ENCODE peak calls at places on chromosome 9, in nine cellular contexts. P is mammary epithelial cell, I is tibial artery, E is hepatocyte, U is WERI-Rb-1, A is astrocyte of the spinal cord, B is sigmoid colon, Z is fibroblast of pulmonary artery, R is suprapubic skin. N is an unnamed sample.

GRCh38 chr9:4494337-4494736 is 4.1 kb downstream of the SLC1A1 start:
- DNase-seq in E (no peak), B (no peak), A (no peak), R (no peak), I (no peak), Z (no peak), P (no peak), U (no peak), N (no peak)

GRCh38 chr9:133892193-133892920 is 99.8 kb downstream of the VAV2 start:
- DNase-seq in P (no peak), U (no peak), B (no peak), Z (no peak), R (no peak), I (no peak), A (no peak), E (peak), N (peak)

GRCh38 chr9:130946778-130947617 is 8.0 kb upstream of the FIBCD1 start:
- DNase-seq in E (peak), Z (peak), U (no peak), R (no peak), I (no peak), P (peak), B (no peak), A (no peak), N (peak)

GRCh38 chr9:76585487-76586459 is 126.8 kb downstream of the GCNT1 start:
- DNase-seq in P (no peak), B (no peak), I (no peak), A (no peak), R (no peak), U (no peak), E (peak), Z (no peak), N (peak)

GRCh38 chr9:22203371-22204138 is 194.4 kb upstream of the CDKN2B start:
- DNase-seq in E (peak), U (no peak), I (no peak), R (no peak), B (no peak), P (no peak), A (no peak), Z (peak), N (no peak)

GRCh38 chr9:137832191-137832700 is 45.3 kb upstream of the CACNA1B start:
- DNase-seq in A (no peak), P (no peak), U (no peak), E (peak), R (no peak), B (no peak), Z (no peak), I (no peak), N (no peak)

GRCh38 chr9:70746760-70747159 is 332.3 kb upstream of the KLF9 start:
- DNase-seq in B (no peak), I (no peak), R (no peak), Z (peak), P (no peak), E (peak), U (no peak), A (no peak), N (no peak)

GRCh38 chr9:99851028-99851822 is 29.5 kb downstream of the NR4A3 start:
- DNase-seq in A (no peak), I (no peak), B (no peak), E (no peak), U (no peak), P (no peak), R (no peak), Z (no peak), N (no peak)

GRCh38 chr9:2228132-2228531 is 213.0 kb downstream of the SMARCA2 start:
- DNase-seq in Z (no peak), P (no peak), A (no peak), I (no peak), R (no peak), U (peak), B (no peak), E (peak), N (peak)

GRCh38 chr9:69951411-69951810 is 92.2 kb upstream of the MAMDC2 start:
- DNase-seq in I (no peak), Z (peak), U (no peak), R (no peak), P (peak), E (no peak), B (no peak), A (peak), N (no peak)

GRCh38 chr9:119839888-119840287 is 470.7 kb upstream of the BRINP1 start:
- DNase-seq in E (no peak), A (no peak), Z (no peak), P (no peak), U (no peak), I (no peak), B (no peak), R (no peak), N (no peak)

GRCh38 chr9:4762108-4762888 is 21.3 kb upstream of the AK3 start:
- DNase-seq in B (peak), A (peak), U (peak), Z (peak), E (peak), I (peak), R (peak), P (peak), N (peak)

GRCh38 chr9:112479221-112479620 is 7.4 kb upstream of the KIAA1958 start:
- DNase-seq in B (no peak), I (no peak), Z (no peak), U (no peak), P (no peak), A (no peak), E (no peak), R (no peak), N (no peak)

GRCh38 chr9:123507992-123508391 is 152.0 kb downstream of the CRB2 start:
- DNase-seq in E (no peak), I (no peak), P (no peak), Z (peak), U (no peak), R (no peak), B (no peak), A (no peak), N (no peak)
- H3K4me3 ChIP-seq in E (no peak), I (no peak), P (no peak), Z (peak), U (no peak), R (peak), B (no peak), A (no peak), N (no peak)

DNA sequence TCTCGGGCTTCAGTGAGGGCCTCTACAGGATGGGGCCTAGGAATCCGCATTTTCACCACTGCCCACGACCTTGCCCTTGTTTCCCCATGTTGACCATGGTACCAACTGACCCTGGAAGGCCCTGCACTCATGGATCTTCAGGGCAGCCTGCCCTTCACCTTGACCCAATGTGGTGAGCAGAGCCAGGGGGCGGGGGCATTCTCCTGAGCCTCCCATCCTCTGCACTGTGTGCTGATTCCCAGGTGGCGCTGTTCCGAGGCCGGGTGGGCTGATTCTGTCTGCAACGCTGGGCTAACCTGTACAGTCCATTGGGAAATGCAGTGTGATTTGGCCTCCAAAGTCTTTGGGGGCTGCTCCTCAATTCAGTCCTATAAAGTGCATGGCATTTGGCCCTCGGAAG is 68.7 kb downstream of the SHB start:
- DNase-seq in R (no peak), U (no peak), Z (no peak), P (no peak), A (no peak), E (no peak), I (no peak), B (no peak), N (no peak)
- TF ChIP-seq CTCF in R (no peak), U (peak), Z (no peak), P (no peak), A (peak), E (no peak), I (no peak), B (no peak), N (no peak)

DNA sequence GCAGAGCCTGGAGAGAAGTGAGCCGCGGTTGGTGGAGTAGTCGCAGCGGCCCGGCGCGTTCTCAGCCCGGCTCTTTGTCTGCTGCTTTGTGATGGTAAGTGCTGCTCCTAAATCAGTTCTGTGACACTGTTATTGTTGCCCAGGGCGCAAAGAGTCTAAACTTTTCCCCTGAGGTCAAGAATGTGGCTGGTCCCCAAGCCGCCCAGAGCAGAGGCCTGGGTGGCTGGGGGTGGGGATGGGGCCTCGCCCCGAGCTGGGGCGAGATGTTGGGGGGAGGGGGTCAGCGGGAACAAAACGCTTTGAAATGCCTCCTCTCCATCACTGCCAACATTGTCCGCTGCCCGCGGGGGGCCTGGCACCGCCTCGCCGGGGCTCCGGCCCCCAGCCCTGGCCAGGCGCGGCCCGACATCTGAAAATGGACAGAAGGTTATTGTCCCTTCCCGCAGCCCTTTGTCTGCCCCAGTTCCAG is 11.7 kb upstream of the CERCAM start:
- DNase-seq in P (no peak), R (no peak), Z (no peak), A (no peak), B (no peak), E (no peak), U (no peak), I (no peak), N (no peak)
- H3K4me3 ChIP-seq in P (no peak), R (no peak), Z (no peak), A (no peak), B (no peak), E (no peak), U (no peak), I (no peak), N (no peak)

DNA sequence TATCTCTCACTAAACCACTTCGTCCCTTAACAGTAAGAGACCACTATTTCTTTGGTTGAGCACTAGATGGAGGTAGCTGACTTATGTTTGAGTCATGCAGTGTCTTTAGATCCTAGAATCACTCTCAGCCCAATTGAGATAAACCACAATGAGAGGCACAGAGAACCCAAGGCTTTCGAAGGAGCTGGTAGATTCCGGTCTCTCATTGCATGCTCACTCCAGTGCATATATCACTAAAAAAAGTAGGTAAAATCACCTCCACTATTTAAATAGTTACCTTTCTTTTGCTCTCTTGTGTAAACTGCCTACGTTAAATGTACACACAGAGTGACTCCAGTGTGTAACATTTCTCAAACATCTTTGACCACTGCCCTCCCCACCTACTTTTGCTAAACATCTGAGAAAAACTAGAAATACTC is 27.6 kb downstream of the ACTL7A start:
- DNase-seq in B (no peak), I (no peak), A (peak), U (no peak), Z (peak), R (no peak), E (peak), P (peak), N (no peak)
- TF ChIP-seq CTCF in B (no peak), I (no peak), A (peak), U (peak), Z (peak), R (no peak), E (peak), P (no peak), N (no peak)

GRCh38 chr9:110967196-110967595 is 71.1 kb downstream of the LPAR1 start:
- DNase-seq in A (no peak), Z (no peak), U (no peak), P (no peak), B (no peak), E (no peak), I (no peak), R (no peak), N (no peak)
- H3K4me3 ChIP-seq in A (no peak), Z (no peak), U (no peak), P (no peak), B (no peak), E (no peak), I (no peak), R (no peak), N (no peak)

N was measured in colonic mucosa.